ENCODE peak calls at places on chromosomes 11 and 22, in nine cellular contexts. O, G, U, J, I, L, Z, X and K are unnamed samples.

GRCh38 chr11:77047007-77047927 is 13.1 kb downstream of the B3GNT6 start:
- DNase-seq in O (peak), G (peak), U (peak), J (peak), I (peak), L (peak), Z (peak), X (peak), K (peak)

GRCh38 chr11:33160147-33160546 is 1.1 kb downstream of the CSTF3 start:
- DNase-seq in O (no peak), G (no peak), U (peak), J (no peak), I (no peak), L (peak), Z (no peak), X (no peak), K (no peak)

GRCh38 chr11:120547871-120548681 is 36.5 kb downstream of the GRIK4 start:
- DNase-seq in O (peak), G (peak), U (peak), J (peak), I (no peak), L (peak), Z (no peak), X (no peak), K (no peak)

GRCh38 chr11:122040476-122040875 is 75.5 kb downstream of the BLID start:
- DNase-seq in O (no peak), G (no peak), U (peak), J (no peak), I (no peak), L (no peak), Z (no peak), X (no peak), K (no peak)

GRCh38 chr11:125062931-125063428 is at the start of gene SLC37A2:
- DNase-seq in O (no peak), G (no peak), U (peak), J (peak), I (peak), L (peak), Z (no peak), X (peak), K (peak)

GRCh38 chr11:128157423-128158298 is 429.7 kb downstream of the ETS1 start:
- DNase-seq in O (peak), G (no peak), U (peak), J (peak), I (peak), L (peak), Z (peak), X (peak), K (peak)

GRCh38 chr11:11450744-11451362 is 97.8 kb upstream of the CSNK2A3 start:
- DNase-seq in O (no peak), G (no peak), U (peak), J (no peak), I (no peak), L (no peak), Z (no peak), X (no peak), K (peak)

GRCh38 chr11:120652705-120653335 is 141.3 kb downstream of the GRIK4 start:
- DNase-seq in O (no peak), G (no peak), U (peak), J (no peak), I (no peak), L (no peak), Z (no peak), X (no peak), K (no peak)

GRCh38 chr11:71930556-71931244 is 1.9 kb downstream of the RNF121 start:
- DNase-seq in O (no peak), G (no peak), U (no peak), J (no peak), I (no peak), L (no peak), Z (no peak), X (no peak), K (no peak)

GRCh38 chr22:50729391-50730012 is 8.5 kb upstream of the ACR start:
- DNase-seq in O (peak), G (no peak), U (no peak), J (no peak), I (no peak), L (no peak), Z (no peak), X (peak), K (no peak)

GRCh38 chr11:35305670-35306382 is 113.5 kb downstream of the SLC1A2 start:
- DNase-seq in O (no peak), G (no peak), U (peak), J (no peak), I (no peak), L (peak), Z (peak), X (peak), K (no peak)

GRCh38 chr11:63212742-63213141 is 30.7 kb downstream of the SLC22A25 start:
- DNase-seq in O (no peak), G (no peak), U (peak), J (no peak), I (peak), L (peak), Z (no peak), X (no peak), K (peak)

GRCh38 chr11:12528487-12528886 is 145.7 kb upstream of the TEAD1 start:
- DNase-seq in O (no peak), G (no peak), U (no peak), J (no peak), I (no peak), L (no peak), Z (no peak), X (no peak), K (no peak)

GRCh38 chr11:107799245-107799859 is 59.2 kb downstream of the SLC35F2 start:
- DNase-seq in O (peak), G (no peak), U (peak), J (peak), I (peak), L (peak), Z (peak), X (peak), K (peak)

GRCh38 chr22:30921108-30921507 is 47.5 kb downstream of the MORC2 start:
- DNase-seq in O (no peak), G (no peak), U (no peak), J (no peak), I (no peak), L (no peak), Z (no peak), X (no peak), K (no peak)

GRCh38 chr11:76637491-76638266 is 32.9 kb downstream of the LRRC32 start:
- DNase-seq in O (no peak), G (no peak), U (no peak), J (no peak), I (no peak), L (peak), Z (no peak), X (no peak), K (no peak)

GRCh38 chr11:75031771-75032549 is 43.2 kb downstream of the NEU3 start:
- DNase-seq in O (peak), G (peak), U (peak), J (peak), I (peak), L (peak), Z (peak), X (peak), K (peak)

GRCh38 chr11:67408437-67409200 is 4.7 kb downstream of the TBC1D10C start:
- DNase-seq in O (no peak), G (no peak), U (no peak), J (no peak), I (no peak), L (no peak), Z (no peak), X (no peak), K (no peak)